ENCODE peak calls at places on chromosome 2, in seven cellular contexts. K, T, G, Z, Y, U and C are unnamed samples.

GRCh38 chr2:55419236-55419513 is 481 bp downstream of the CCDC88A start:
- DNase-seq in K (peak; percentile 62), T (peak; percentile 62), G (no peak), Z (peak; percentile 8), Y (no peak), U (peak; percentile 64), C (peak; percentile 39)

GRCh38 chr2:239935789-239936758 is 89.1 kb downstream of the NDUFA10 start:
- DNase-seq in K (no peak), T (no peak), G (no peak), Z (no peak), Y (peak; percentile 34), U (no peak), C (no peak)

GRCh38 chr2:69436594-69436936 is 670 bp downstream of the NFU1 start:
- DNase-seq in K (no peak), T (no peak), G (no peak), Z (no peak), Y (no peak), U (peak; percentile 18), C (no peak)

GRCh38 chr2:200618590-200619021 is 32.8 kb downstream of the AOX1 start:
- DNase-seq in K (peak; percentile 83), T (peak; percentile 76), G (no peak), Z (no peak), Y (no peak), U (peak; percentile 61), C (no peak)

GRCh38 chr2:176239016-176239415 is 30.2 kb upstream of the MTX2 start:
- DNase-seq in K (no peak), T (no peak), G (no peak), Z (no peak), Y (no peak), U (no peak), C (no peak)

GRCh38 chr2:181552808-181553207 is 95.6 kb downstream of the ITGA4 start:
- DNase-seq in K (no peak), T (no peak), G (no peak), Z (no peak), Y (no peak), U (no peak), C (no peak)

GRCh38 chr2:171763602-171764001 is 76.3 kb downstream of the DYNC1I2 start:
- DNase-seq in K (no peak), T (no peak), G (no peak), Z (no peak), Y (no peak), U (no peak), C (no peak)

GRCh38 chr2:216936954-216937357 is 77.1 kb upstream of the TNP1 start:
- DNase-seq in K (no peak), T (no peak), G (peak; percentile 45), Z (no peak), Y (no peak), U (peak; percentile 48), C (no peak)

GRCh38 chr2:104866883-104867350 is 13.0 kb downstream of the POU3F3 start:
- DNase-seq in K (no peak), T (no peak), G (no peak), Z (no peak), Y (no peak), U (no peak), C (no peak)

GRCh38 chr2:224142397-224143312 is 103.6 kb upstream of the SERPINE2 start:
- DNase-seq in K (peak; percentile 74), T (peak; percentile 49), G (no peak), Z (no peak), Y (no peak), U (peak; percentile 85), C (no peak)

GRCh38 chr2:667332-668000 is 9.7 kb downstream of the TMEM18 start:
- DNase-seq in K (peak; percentile 74), T (peak; percentile 68), G (no peak), Z (no peak), Y (no peak), U (peak; percentile 89), C (no peak)

GRCh38 chr2:227436436-227436835 is 35.5 kb upstream of the AGFG1 start:
- DNase-seq in K (no peak), T (no peak), G (no peak), Z (no peak), Y (no peak), U (no peak), C (no peak)

GRCh38 chr2:178891265-178891958 is 84.2 kb upstream of the TTN start:
- DNase-seq in K (peak; percentile 90), T (peak; percentile 64), G (peak; percentile 78), Z (peak; percentile 44), Y (peak; percentile 85), U (peak; percentile 76), C (peak; percentile 80)

GRCh38 chr2:61262699-61263098 is 100.7 kb downstream of the C2orf74 start:
- DNase-seq in K (no peak), T (no peak), G (no peak), Z (no peak), Y (no peak), U (peak; percentile 14), C (no peak)

GRCh38 chr2:10303174-10303633 is 500 bp downstream of the HPCAL1 start:
- DNase-seq in K (no peak), T (no peak), G (no peak), Z (peak; percentile 13), Y (peak; percentile 60), U (peak; percentile 59), C (no peak)
- H3K4me1 ChIP-seq in K (peaks cover 12% of the 10 kb centered on the region), T (peaks cover 56% of the 10 kb centered on the region), G (no peaks in the 10 kb centered on the region), Z (peaks cover 15% of the 10 kb centered on the region), Y (peaks cover 13% of the 10 kb centered on the region), U (peaks cover 22% of the 10 kb centered on the region), C (peaks cover 8% of the 10 kb centered on the region)

GRCh38 chr2:9761547-9761946 is 81.7 kb upstream of the TAF1B start:
- DNase-seq in K (no peak), T (no peak), G (no peak), Z (no peak), Y (no peak), U (no peak), C (no peak)

GRCh38 chr2:9760911-9761228 is 82.4 kb upstream of the TAF1B start:
- DNase-seq in K (no peak), T (no peak), G (no peak), Z (no peak), Y (no peak), U (no peak), C (no peak)

GRCh38 chr2:9758741-9759140 is 84.5 kb upstream of the TAF1B start:
- DNase-seq in K (no peak), T (no peak), G (peak; percentile 41), Z (no peak), Y (no peak), U (no peak), C (no peak)

GRCh38 chr2:9757430-9758287 is 85.6 kb upstream of the TAF1B start:
- DNase-seq in K (peak; percentile 46), T (no peak), G (peak; percentile 68), Z (no peak), Y (no peak), U (peak; percentile 72), C (no peak)

DNA sequence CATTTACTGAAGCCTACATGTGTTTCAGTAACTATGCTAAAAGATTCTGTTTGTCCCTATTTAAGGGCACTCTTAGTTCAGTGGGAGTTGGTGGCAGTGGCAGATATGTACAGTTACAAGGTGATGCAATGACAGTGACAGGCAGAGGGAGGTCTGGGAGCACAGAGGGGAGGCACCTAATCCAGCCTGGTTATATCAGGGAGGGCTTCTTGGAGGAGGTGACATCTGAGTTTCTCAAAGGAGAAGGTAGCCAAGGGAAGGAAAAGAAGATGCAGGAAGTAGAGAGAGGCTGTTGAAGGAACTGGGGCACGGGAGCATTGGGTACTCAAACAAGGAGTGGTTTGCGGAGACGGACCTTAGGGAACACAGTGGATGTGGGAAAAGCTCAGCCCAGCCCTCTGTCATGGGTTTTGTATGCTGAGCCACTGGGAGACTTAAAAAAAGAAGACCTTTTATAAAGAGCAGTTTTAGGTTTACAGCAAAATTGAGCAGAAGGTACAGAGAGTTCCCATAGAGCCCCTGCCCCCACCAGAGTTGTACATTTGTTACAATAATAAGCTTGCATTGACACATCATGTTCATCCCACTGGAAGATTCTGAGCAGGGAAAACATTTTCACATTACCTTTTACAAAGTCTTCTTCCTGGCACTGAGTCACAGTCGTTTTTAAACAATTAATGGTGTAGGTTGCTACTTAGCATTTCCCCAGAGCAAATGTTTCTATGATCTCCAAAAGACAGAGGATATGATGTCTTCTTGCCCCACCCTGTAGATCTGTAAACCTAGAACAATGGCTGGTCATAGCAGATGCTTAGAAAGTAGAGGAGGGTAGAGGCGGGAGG is 83.0 kb upstream of the TAF1B start:
- DNase-seq in K (no peak), T (no peak), G (no peak), Z (no peak), Y (no peak), U (no peak), C (no peak)
- H3K4me1 ChIP-seq in K (peaks cover 15% of the 10 kb centered on the region), T (peaks cover 19% of the 10 kb centered on the region), G (peaks cover 26% of the 10 kb centered on the region), Z (peaks cover 6% of the 10 kb centered on the region), Y (no peaks in the 10 kb centered on the region), U (peaks cover 36% of the 10 kb centered on the region), C (peaks cover 3% of the 10 kb centered on the region)

DNA sequence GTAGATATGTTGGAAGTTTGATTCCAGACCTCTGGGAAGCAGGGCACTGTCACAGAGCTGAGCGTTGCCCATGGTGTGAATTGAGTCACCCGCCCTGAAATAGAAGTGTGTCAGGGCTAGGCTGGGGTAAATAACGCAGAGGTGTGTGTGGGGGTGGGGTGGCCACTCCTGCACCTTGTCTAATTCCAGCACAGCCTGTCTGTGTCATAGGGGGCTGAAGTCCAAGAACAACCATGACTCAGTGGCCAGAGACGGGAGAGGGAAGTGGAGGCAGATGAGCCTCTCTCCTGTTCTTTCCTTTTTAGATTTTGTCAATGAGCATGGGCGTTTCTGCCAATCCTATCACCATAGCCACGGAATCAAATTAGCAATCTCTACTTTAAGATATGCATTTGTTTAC is 852.8 kb downstream of the DCDC2C start:
- DNase-seq in K (no peak), T (no peak), G (no peak), Z (no peak), Y (no peak), U (no peak), C (no peak)
- H3K4me1 ChIP-seq in K (no peaks in the 10 kb centered on the region), T (no peaks in the 10 kb centered on the region), G (no peaks in the 10 kb centered on the region), Z (no peaks in the 10 kb centered on the region), Y (no peaks in the 10 kb centered on the region), U (no peaks in the 10 kb centered on the region), C (no peaks in the 10 kb centered on the region)

GRCh38 chr2:12515871-12516270 is 200.9 kb upstream of the TRIB2 start:
- DNase-seq in K (no peak), T (no peak), G (no peak), Z (no peak), Y (no peak), U (no peak), C (no peak)

GRCh38 chr2:12510070-12510469 is 206.7 kb upstream of the TRIB2 start:
- DNase-seq in K (no peak), T (no peak), G (no peak), Z (no peak), Y (no peak), U (no peak), C (no peak)

GRCh38 chr2:12514631-12515437 is 201.9 kb upstream of the TRIB2 start:
- DNase-seq in K (no peak), T (no peak), G (peak; percentile 48), Z (no peak), Y (no peak), U (no peak), C (no peak)

GRCh38 chr2:12514168-12514567 is 202.6 kb upstream of the TRIB2 start:
- DNase-seq in K (no peak), T (no peak), G (no peak), Z (no peak), Y (no peak), U (no peak), C (no peak)

GRCh38 chr2:12513339-12513738 is 203.4 kb upstream of the TRIB2 start:
- DNase-seq in K (no peak), T (no peak), G (no peak), Z (no peak), Y (no peak), U (no peak), C (no peak)
- H3K4me1 ChIP-seq in K (no peaks in the 10 kb centered on the region), T (no peaks in the 10 kb centered on the region), G (peaks cover 8% of the 10 kb centered on the region), Z (no peaks in the 10 kb centered on the region), Y (no peaks in the 10 kb centered on the region), U (no peaks in the 10 kb centered on the region), C (no peaks in the 10 kb centered on the region)